ENCODE peak calls at places on chromosomes 3 and 15, in eight cellular contexts. X is smooth muscle cell of the brain vasculature; Z is stimulated activated CD8-positive, alpha-beta memory T cell treated with anti-CD3 and anti-CD28 coated beads, Interleukin-7, amount 100 ng/mL, for 24 hours; Q is activated effector memory CD4-positive, alpha-beta T cell treated with anti-CD3 and anti-CD28 coated beads, Interleukin-2, amount 50 U/mL, for 16 hours; S is progenitor cell of endocrine pancreas; C is Ammon's horn; I is cardiac fibroblast; H is mucosa of gallbladder. J is an unnamed sample.

GRCh38 chr3:46228259-46229222 is 13.7 kb upstream of the CCR3 start:
- DNase-seq in H (no peak), I (peak; percentile 12), Z (no peak), X (no peak), S (no peak), C (no peak), Q (no peak), J (peak; percentile 37)

GRCh38 chr3:78268716-78269668 is 1229.1 kb downstream of the ROBO2 start:
- DNase-seq in Z (no peak), I (no peak), H (no peak), Q (no peak), S (no peak), C (no peak), X (no peak), J (no peak)

GRCh38 chr3:184186184-184186901 is at the start of gene ABCF3:
- DNase-seq in S (no peak), X (no peak), I (peak; percentile 70), Q (no peak), H (peak; percentile 34), C (no peak), Z (no peak), J (no peak)

GRCh38 chr3:71067977-71068376 is 515.6 kb downstream of the FOXP1 start:
- DNase-seq in X (no peak), I (no peak), Q (no peak), Z (no peak), S (no peak), H (no peak), C (no peak), J (no peak)

GRCh38 chr15:31396881-31397560 is 70.4 kb downstream of the KLF13 start:
- DNase-seq in Z (no peak), S (no peak), H (peak; percentile 84), Q (no peak), X (no peak), I (peak; percentile 91), C (peak; percentile 60), J (peak; percentile 34)

GRCh38 chr3:18812316-18812715 is 336.0 kb upstream of the KCNH8 start:
- DNase-seq in I (peak; percentile 79), Q (no peak), Z (no peak), S (no peak), X (no peak), C (no peak), H (no peak), J (no peak)

GRCh38 chr15:67914537-67915373 is 74.9 kb upstream of the RNU6-1 start:
- DNase-seq in C (peak; percentile 56), S (peak; percentile 18), I (peak; percentile 74), X (peak; percentile 54), H (peak; percentile 72), Q (no peak), Z (no peak), J (no peak)

GRCh38 chr3:6250167-6250566 is 610.7 kb upstream of the GRM7 start:
- DNase-seq in Q (no peak), C (no peak), I (no peak), X (no peak), Z (no peak), S (no peak), H (no peak), J (no peak)

GRCh38 chr3:62439978-62440377 is 66.6 kb upstream of the FEZF2 start:
- DNase-seq in I (no peak), X (no peak), Z (no peak), Q (no peak), C (no peak), H (no peak), S (no peak), J (no peak)

GRCh38 chr15:91376016-91376415 is 276.0 kb downstream of the SV2B start:
- DNase-seq in C (no peak), S (no peak), X (no peak), Z (no peak), I (no peak), Q (no peak), H (no peak), J (no peak)